ENCODE peak calls at places on chromosome 12, in ten cellular contexts. N is psoas muscle; C is coronary artery; A is pancreas; I is Karpas-422; Z is ovary; T is CD4-positive, alpha-beta T cell; V is adrenal gland; U is heart right ventricle; D is small intestine. W is an unnamed sample.

GRCh38 chr12:84632556-84632955 is 280.0 kb downstream of the SLC6A15 start:
- DNase-seq in N (no peak), C (no peak), A (no peak), I (no peak), Z (no peak), T (no peak), V (no peak), U (no peak), D (no peak), W (no peak)

GRCh38 chr12:90065301-90065801 is 356.7 kb upstream of the ATP2B1 start:
- DNase-seq in N (no peak), C (no peak), A (no peak), I (no peak), Z (no peak), T (no peak), V (no peak), U (no peak), D (no peak), W (no peak)

GRCh38 chr12:47885012-47885501 is 19.7 kb downstream of the VDR start:
- DNase-seq in N (no peak), C (no peak), A (no peak), I (no peak), Z (no peak), T (peak), V (no peak), U (no peak), D (no peak), W (no peak)

GRCh38 chr12:21925296-21925913 is 15.8 kb downstream of the ABCC9 start:
- DNase-seq in N (no peak), C (no peak), A (no peak), I (no peak), Z (no peak), T (no peak), V (no peak), U (no peak), D (no peak), W (no peak)

GRCh38 chr12:5094550-5094949 is 50.9 kb downstream of the KCNA5 start:
- DNase-seq in N (no peak), C (no peak), A (no peak), I (no peak), Z (no peak), T (no peak), V (no peak), U (no peak), D (no peak), W (no peak)

GRCh38 chr12:129152291-129153075 is 299.2 kb downstream of the GLT1D1 start:
- DNase-seq in N (no peak), C (no peak), A (no peak), I (no peak), Z (no peak), T (no peak), V (no peak), U (no peak), D (no peak), W (no peak)

GRCh38 chr12:88897723-88898122 is 317.5 kb upstream of the KITLG start:
- DNase-seq in N (no peak), C (no peak), A (no peak), I (no peak), Z (no peak), T (no peak), V (no peak), U (peak), D (no peak), W (no peak)

GRCh38 chr12:88001327-88001726 is 27.9 kb downstream of the C12orf50 start:
- DNase-seq in N (no peak), C (no peak), A (no peak), I (no peak), Z (no peak), T (no peak), V (no peak), U (no peak), D (no peak), W (no peak)

GRCh38 chr12:110689002-110689600 is at the start of gene HVCN1:
- DNase-seq in N (peak), C (no peak), A (no peak), I (peak), Z (peak), T (no peak), V (peak), U (peak), D (no peak), W (peak)

GRCh38 chr12:57096099-57096572 is 7.2 kb downstream of the NAB2 start:
- DNase-seq in N (no peak), C (no peak), A (no peak), I (peak), Z (no peak), T (no peak), V (peak), U (no peak), D (peak), W (no peak)

GRCh38 chr12:64006211-64006610 is 161.7 kb downstream of the SRGAP1 start:
- DNase-seq in N (no peak), C (no peak), A (no peak), I (no peak), Z (no peak), T (no peak), V (no peak), U (no peak), D (no peak), W (no peak)

GRCh38 chr12:7090222-7090998 is 1.8 kb downstream of the C1R start:
- DNase-seq in N (peak), C (no peak), A (no peak), I (no peak), Z (no peak), T (no peak), V (peak), U (no peak), D (no peak), W (no peak)

GRCh38 chr12:121145221-121145620 is 12.5 kb downstream of the P2RX7 start:
- DNase-seq in N (no peak), C (no peak), A (no peak), I (peak), Z (no peak), T (no peak), V (no peak), U (no peak), D (no peak), W (no peak)

GRCh38 chr12:72286526-72286925 is 14.4 kb downstream of the TRHDE start:
- DNase-seq in N (no peak), C (no peak), A (no peak), I (no peak), Z (no peak), T (no peak), V (no peak), U (no peak), D (no peak), W (no peak)

GRCh38 chr12:39272934-39273770 is 169.8 kb downstream of the KIF21A start:
- DNase-seq in N (no peak), C (no peak), A (no peak), I (peak), Z (no peak), T (no peak), V (peak), U (peak), D (peak), W (no peak)

GRCh38 chr12:48894271-48894670 is 28.6 kb upstream of the RND1 start:
- DNase-seq in N (no peak), C (no peak), A (no peak), I (no peak), Z (no peak), T (no peak), V (no peak), U (no peak), D (no peak), W (no peak)

GRCh38 chr12:47977046-47977771 is 13.8 kb downstream of the TMEM106C start:
- DNase-seq in N (no peak), C (no peak), A (no peak), I (no peak), Z (no peak), T (no peak), V (no peak), U (no peak), D (no peak), W (no peak)

GRCh38 chr12:57171668-57172067 is 24.2 kb upstream of the LRP1-AS start:
- DNase-seq in N (no peak), C (no peak), A (no peak), I (no peak), Z (peak), T (no peak), V (no peak), U (no peak), D (no peak), W (no peak)

GRCh38 chr12:50112456-50113218 is 601 bp downstream of the COX14 start:
- DNase-seq in N (no peak), C (no peak), A (no peak), I (peak), Z (no peak), T (no peak), V (no peak), U (peak), D (peak), W (no peak)

GRCh38 chr12:19388131-19388549 is 51.2 kb upstream of the AEBP2 start:
- DNase-seq in N (no peak), C (no peak), A (no peak), I (no peak), Z (no peak), T (no peak), V (peak), U (no peak), D (no peak), W (no peak)

GRCh38 chr12:117352883-117353282 is 8.5 kb downstream of the NOS1 start:
- DNase-seq in N (no peak), C (no peak), A (no peak), I (no peak), Z (no peak), T (no peak), V (no peak), U (no peak), D (no peak), W (no peak)

DNA sequence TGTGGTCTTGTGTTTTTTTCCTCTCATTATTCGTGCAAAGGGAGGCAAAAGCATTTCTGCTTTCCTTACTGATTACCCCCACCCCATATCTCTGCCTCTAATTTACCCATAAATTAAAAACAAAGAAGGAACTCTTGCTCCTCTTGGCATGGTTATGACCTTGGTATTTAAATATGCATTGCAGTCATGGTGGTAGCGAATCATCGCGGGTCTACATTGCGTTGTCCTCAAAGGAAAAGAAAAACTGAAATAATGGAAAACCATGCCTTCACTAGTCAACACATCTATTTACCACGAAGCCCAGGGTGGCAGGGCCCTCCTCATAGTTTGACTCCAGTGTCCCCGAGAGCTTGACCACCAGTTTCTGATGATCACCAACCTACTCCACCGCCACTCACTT is 126.7 kb upstream of the PARP11 start:
- DNase-seq in N (no peak), C (no peak), A (no peak), I (no peak), Z (no peak), T (no peak), V (no peak), U (no peak), D (no peak), W (no peak)
- H3K27ac ChIP-seq in N (no peak), C (no peak), A (peak), I (no peak), Z (no peak), T (no peak), V (no peak), U (no peak), D (no peak), W (no peak)

DNA sequence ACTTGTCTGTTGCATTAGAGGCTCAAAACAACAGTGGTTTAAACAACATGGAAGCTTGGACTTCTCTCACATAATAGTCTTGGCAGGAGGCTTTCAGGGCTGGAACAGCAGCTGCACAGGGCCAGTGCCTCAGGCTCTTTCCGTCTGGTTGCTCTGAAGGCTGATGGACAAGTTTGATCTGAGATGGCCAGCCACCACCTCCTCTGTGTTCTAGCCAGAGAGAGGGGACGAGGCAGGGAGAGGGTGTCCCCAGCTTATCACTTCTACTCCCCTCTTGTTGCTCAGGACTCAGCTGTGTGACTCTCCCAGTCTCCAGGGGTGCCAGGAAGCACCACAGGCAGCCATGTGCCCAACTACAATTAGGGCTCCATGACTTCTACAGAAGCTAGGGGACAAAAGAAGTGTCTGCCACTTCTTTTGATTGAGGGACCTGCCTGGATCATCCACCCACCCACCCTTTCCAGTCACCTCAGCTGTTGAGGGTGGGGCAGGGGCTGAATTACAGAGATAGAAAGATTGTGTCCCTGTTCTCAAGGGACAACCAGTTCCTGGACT is 46.6 kb downstream of the SMIM41 start:
- DNase-seq in N (no peak), C (no peak), A (no peak), I (peak), Z (no peak), T (no peak), V (no peak), U (no peak), D (no peak), W (no peak)
- H3K27ac ChIP-seq in N (peak), C (peak), A (no peak), I (no peak), Z (no peak), T (no peak), V (peak), U (peak), D (no peak), W (no peak)

GRCh38 chr12:20604408-20604807 is 90.7 kb upstream of the SLCO1C1 start:
- DNase-seq in N (no peak), C (no peak), A (no peak), I (no peak), Z (no peak), T (no peak), V (no peak), U (no peak), D (no peak), W (no peak)
- H3K27ac ChIP-seq in N (no peak), C (no peak), A (no peak), I (no peak), Z (no peak), T (no peak), V (no peak), U (no peak), D (no peak), W (no peak)

GRCh38 chr12:31655208-31655607 is 4.3 kb upstream of the ETFBKMT start:
- DNase-seq in N (no peak), C (no peak), A (no peak), I (no peak), Z (no peak), T (no peak), V (no peak), U (no peak), D (no peak), W (no peak)

GRCh38 chr12:31662176-31662849 is 2.8 kb downstream of the ETFBKMT start:
- DNase-seq in N (no peak), C (no peak), A (no peak), I (no peak), Z (no peak), T (no peak), V (no peak), U (no peak), D (no peak), W (no peak)

GRCh38 chr12:31655792-31656191 is 3.7 kb upstream of the ETFBKMT start:
- DNase-seq in N (no peak), C (no peak), A (no peak), I (no peak), Z (no peak), T (no peak), V (no peak), U (no peak), D (no peak), W (no peak)

GRCh38 chr12:31659087-31659942 is at the start of gene ETFBKMT:
- DNase-seq in N (peak), C (peak), A (peak), I (peak), Z (peak), T (peak), V (peak), U (peak), D (peak), W (peak)

DNA sequence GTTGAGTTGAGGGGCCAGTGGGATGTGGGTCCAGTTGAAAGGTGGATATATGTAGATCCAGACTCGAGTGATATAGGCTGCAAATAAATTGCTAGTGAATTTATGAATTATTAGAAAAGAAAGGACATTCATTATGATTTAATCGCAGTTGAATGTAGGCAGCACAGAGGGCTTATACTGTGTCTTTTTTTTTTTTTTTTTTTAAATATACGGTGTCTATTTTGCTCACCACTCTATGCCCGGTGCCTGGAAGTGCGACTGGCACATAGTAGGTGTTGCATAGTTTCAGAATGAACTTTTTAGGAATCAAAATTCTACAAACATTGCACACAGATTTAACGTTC is 773 bp upstream of the ETFBKMT start:
- DNase-seq in N (no peak), C (no peak), A (no peak), I (no peak), Z (no peak), T (no peak), V (no peak), U (no peak), D (no peak), W (no peak)
- H3K27ac ChIP-seq in N (peak), C (peak), A (peak), I (no peak), Z (peak), T (peak), V (peak), U (peak), D (peak), W (peak)

GRCh38 chr12:104738841-104739642 is 219.0 kb downstream of the SLC41A2 start:
- DNase-seq in N (no peak), C (no peak), A (no peak), I (no peak), Z (no peak), T (no peak), V (no peak), U (no peak), D (no peak), W (no peak)
- H3K27ac ChIP-seq in N (no peak), C (no peak), A (no peak), I (no peak), Z (no peak), T (no peak), V (no peak), U (no peak), D (no peak), W (no peak)

DNA sequence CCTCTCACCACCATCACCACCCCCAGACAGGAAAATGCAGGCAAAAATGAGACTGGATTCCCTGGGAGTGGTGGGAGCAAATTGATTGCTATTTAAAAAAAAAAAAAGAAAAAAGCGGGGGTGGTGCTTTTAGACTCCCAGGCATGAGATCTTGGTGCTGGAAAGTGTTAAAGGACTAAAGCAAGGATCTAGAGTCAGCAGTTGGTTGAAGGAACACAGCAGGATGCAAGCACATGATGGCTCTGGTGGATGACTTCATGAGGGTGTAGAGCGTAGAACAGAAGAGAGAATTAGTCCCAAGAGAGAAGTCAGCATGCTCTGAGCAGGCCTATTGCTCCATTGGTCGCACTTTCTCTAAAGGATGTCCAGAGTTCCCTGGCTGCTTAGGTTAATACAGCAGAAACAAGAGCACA is 183.8 kb upstream of the HMGA2 start:
- DNase-seq in N (no peak), C (no peak), A (no peak), I (no peak), Z (no peak), T (no peak), V (no peak), U (no peak), D (no peak), W (no peak)
- H3K27ac ChIP-seq in N (no peak), C (peak), A (no peak), I (no peak), Z (no peak), T (no peak), V (no peak), U (no peak), D (no peak), W (no peak)

DNA sequence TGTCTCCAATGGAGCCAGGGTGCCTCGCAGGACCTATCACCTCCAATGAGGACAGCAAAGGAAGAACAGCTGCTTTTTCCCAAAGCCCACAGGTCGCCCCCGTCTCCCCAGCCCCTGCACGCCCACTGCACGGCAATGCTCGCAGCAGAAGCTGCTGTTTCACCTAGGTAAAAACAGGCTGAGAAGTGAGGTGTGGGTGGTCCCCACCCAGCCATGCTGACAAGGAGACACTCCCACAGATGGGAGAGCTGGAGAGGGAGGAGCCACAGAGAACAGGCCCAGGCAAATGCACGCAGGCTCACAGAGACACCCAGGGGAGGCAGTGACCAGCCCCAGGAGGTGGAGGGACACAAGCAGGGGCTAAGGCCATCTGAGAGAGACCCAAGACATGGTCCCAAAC is 10.4 kb downstream of the CFAP73 start:
- DNase-seq in N (no peak), C (no peak), A (no peak), I (no peak), Z (no peak), T (no peak), V (no peak), U (no peak), D (no peak), W (no peak)
- H3K27ac ChIP-seq in N (no peak), C (no peak), A (no peak), I (no peak), Z (no peak), T (no peak), V (no peak), U (no peak), D (no peak), W (no peak)